ENCODE peak calls at places on chromosomes 1 and 21, in four cellular contexts. One of them, this sample, is unnamed.

GRCh38 chr1:70963374-70963773 is 84.2 kb downstream of the PTGER3 start:
- DNase-seq in hepatocyte: no peak
- DNase-seq in coronary artery: no peak
- DNase-seq in heart left ventricle: peak
- DNase-seq in this sample: no peak

GRCh38 chr1:221150996-221151395 is 271.8 kb downstream of the HLX start:
- DNase-seq in heart left ventricle: no peak
- DNase-seq in hepatocyte: no peak
- DNase-seq in coronary artery: no peak
- DNase-seq in this sample: no peak

GRCh38 chr1:222097646-222098045 is 355.8 kb upstream of the DUSP10 start:
- DNase-seq in coronary artery: no peak
- DNase-seq in heart left ventricle: no peak
- DNase-seq in hepatocyte: peak
- DNase-seq in this sample: no peak

GRCh38 chr21:44886113-44887075 is 12.9 kb upstream of the PTTG1IP start:
- DNase-seq in hepatocyte: no peak
- DNase-seq in heart left ventricle: no peak
- DNase-seq in coronary artery: no peak
- DNase-seq in this sample: no peak

GRCh38 chr1:65401612-65402011 is 18.9 kb upstream of the LEPR start:
- DNase-seq in coronary artery: no peak
- DNase-seq in heart left ventricle: no peak
- DNase-seq in hepatocyte: no peak
- DNase-seq in this sample: no peak

GRCh38 chr1:204670152-204670927 is 15.2 kb downstream of the LRRN2 start:
- DNase-seq in heart left ventricle: no peak
- DNase-seq in hepatocyte: peak
- DNase-seq in coronary artery: no peak
- DNase-seq in this sample: no peak

GRCh38 chr1:98427664-98428063 is 233.9 kb upstream of the SNX7 start:
- DNase-seq in heart left ventricle: no peak
- DNase-seq in hepatocyte: no peak
- DNase-seq in coronary artery: no peak
- DNase-seq in this sample: no peak

GRCh38 chr1:154861607-154862094 is 8.4 kb downstream of the KCNN3 start:
- DNase-seq in heart left ventricle: peak
- DNase-seq in coronary artery: no peak
- DNase-seq in hepatocyte: no peak
- DNase-seq in this sample: no peak

GRCh38 chr1:77803371-77803770 is 23.9 kb downstream of the MIGA1 start:
- DNase-seq in coronary artery: no peak
- DNase-seq in hepatocyte: no peak
- DNase-seq in heart left ventricle: no peak
- DNase-seq in this sample: no peak

GRCh38 chr1:175420491-175420827 is 227.9 kb upstream of the KIAA0040 start:
- DNase-seq in heart left ventricle: no peak
- DNase-seq in hepatocyte: no peak
- DNase-seq in coronary artery: no peak
- DNase-seq in this sample: no peak

GRCh38 chr21:41886331-41886730 is 7.2 kb upstream of the PRDM15 start:
- DNase-seq in heart left ventricle: no peak
- DNase-seq in hepatocyte: no peak
- DNase-seq in coronary artery: no peak
- DNase-seq in this sample: no peak

GRCh38 chr1:8116892-8117262 is 90.8 kb upstream of the ERRFI1 start:
- DNase-seq in coronary artery: peak
- DNase-seq in heart left ventricle: peak
- DNase-seq in hepatocyte: peak
- DNase-seq in this sample: peak

GRCh38 chr1:11804666-11805453 is 904 bp downstream of the MTHFR start:
- DNase-seq in hepatocyte: peak
- DNase-seq in coronary artery: no peak
- DNase-seq in heart left ventricle: peak
- DNase-seq in this sample: peak

GRCh38 chr1:229138066-229138465 is 132.8 kb upstream of the RAB4A start:
- DNase-seq in hepatocyte: no peak
- DNase-seq in coronary artery: no peak
- DNase-seq in heart left ventricle: no peak
- DNase-seq in this sample: no peak

GRCh38 chr1:209432443-209432825 is 151.1 kb upstream of the CAMK1G start:
- DNase-seq in hepatocyte: no peak
- DNase-seq in coronary artery: no peak
- DNase-seq in heart left ventricle: no peak
- DNase-seq in this sample: no peak

GRCh38 chr1:156803086-156803851 is 13.4 kb downstream of the SH2D2A start:
- DNase-seq in coronary artery: no peak
- DNase-seq in heart left ventricle: peak
- DNase-seq in hepatocyte: no peak
- DNase-seq in this sample: no peak

GRCh38 chr21:41651396-41651795 is 115.5 kb downstream of the RIPK4 start:
- DNase-seq in hepatocyte: no peak
- DNase-seq in coronary artery: no peak
- DNase-seq in heart left ventricle: no peak
- DNase-seq in this sample: no peak

GRCh38 chr1:153928776-153929432 is 6.1 kb upstream of the GATAD2B start:
- DNase-seq in heart left ventricle: no peak
- DNase-seq in coronary artery: no peak
- DNase-seq in hepatocyte: peak
- DNase-seq in this sample: no peak

GRCh38 chr1:51328279-51328678 is 2.1 kb downstream of the TTC39A start:
- DNase-seq in hepatocyte: no peak
- DNase-seq in heart left ventricle: no peak
- DNase-seq in coronary artery: no peak
- DNase-seq in this sample: no peak

GRCh38 chr1:10744654-10745238 is 51.7 kb downstream of the CASZ1 start:
- DNase-seq in hepatocyte: no peak
- DNase-seq in coronary artery: no peak
- DNase-seq in heart left ventricle: peak
- DNase-seq in this sample: no peak

GRCh38 chr1:94125551-94126514 is 4.9 kb upstream of the ABCA4 start:
- DNase-seq in coronary artery: no peak
- DNase-seq in hepatocyte: peak
- DNase-seq in heart left ventricle: no peak
- DNase-seq in this sample: no peak

GRCh38 chr1:12616709-12617373 is 1.2 kb downstream of the DHRS3 start:
- DNase-seq in heart left ventricle: peak
- DNase-seq in hepatocyte: peak
- DNase-seq in coronary artery: no peak
- DNase-seq in this sample: no peak

GRCh38 chr1:6128276-6129081 is 51.6 kb downstream of the CHD5 start:
- DNase-seq in coronary artery: no peak
- DNase-seq in hepatocyte: no peak
- DNase-seq in heart left ventricle: peak
- DNase-seq in this sample: no peak

GRCh38 chr1:163870666-163871065 is 548.9 kb downstream of the NUF2 start:
- DNase-seq in heart left ventricle: no peak
- DNase-seq in hepatocyte: no peak
- DNase-seq in coronary artery: no peak
- DNase-seq in this sample: no peak

GRCh38 chr1:223765719-223766340 is 53.5 kb downstream of the CAPN2 start:
- DNase-seq in hepatocyte: no peak
- DNase-seq in coronary artery: peak
- DNase-seq in heart left ventricle: no peak
- DNase-seq in this sample: no peak

GRCh38 chr1:152621993-152622392 is 910 bp downstream of the LCE3A start:
- DNase-seq in coronary artery: no peak
- DNase-seq in heart left ventricle: no peak
- DNase-seq in hepatocyte: no peak
- DNase-seq in this sample: no peak

GRCh38 chr1:24641646-24642151 is 1.4 kb upstream of the SRRM1 start:
- DNase-seq in hepatocyte: peak
- DNase-seq in coronary artery: no peak
- DNase-seq in heart left ventricle: peak
- DNase-seq in this sample: peak

GRCh38 chr1:162629077-162629637 is 3.1 kb upstream of the DDR2 start:
- DNase-seq in coronary artery: no peak
- DNase-seq in hepatocyte: no peak
- DNase-seq in heart left ventricle: no peak
- DNase-seq in this sample: no peak

GRCh38 chr1:232377494-232377770 is 252.5 kb downstream of the SIPA1L2 start:
- DNase-seq in hepatocyte: peak
- DNase-seq in heart left ventricle: peak
- DNase-seq in coronary artery: no peak
- DNase-seq in this sample: peak

GRCh38 chr1:33383974-33384767 is 46.7 kb downstream of the PHC2 start:
- DNase-seq in hepatocyte: no peak
- DNase-seq in heart left ventricle: no peak
- DNase-seq in coronary artery: no peak
- DNase-seq in this sample: peak

GRCh38 chr1:203661572-203661971 is 34.9 kb downstream of the ATP2B4 start:
- DNase-seq in coronary artery: no peak
- DNase-seq in heart left ventricle: peak
- DNase-seq in hepatocyte: no peak
- DNase-seq in this sample: peak

GRCh38 chr1:24862775-24863483 is 67.1 kb downstream of the RUNX3 start:
- DNase-seq in coronary artery: no peak
- DNase-seq in heart left ventricle: no peak
- DNase-seq in hepatocyte: no peak
- DNase-seq in this sample: no peak

GRCh38 chr1:214330715-214331114 is 49.8 kb downstream of the SMYD2 start:
- DNase-seq in heart left ventricle: no peak
- DNase-seq in hepatocyte: no peak
- DNase-seq in coronary artery: no peak
- DNase-seq in this sample: no peak

GRCh38 chr1:214329456-214330220 is 48.7 kb downstream of the SMYD2 start:
- DNase-seq in hepatocyte: no peak
- DNase-seq in coronary artery: no peak
- DNase-seq in heart left ventricle: no peak
- DNase-seq in this sample: no peak

GRCh38 chr1:214331180-214331579 is 50.2 kb downstream of the SMYD2 start:
- DNase-seq in coronary artery: no peak
- DNase-seq in heart left ventricle: peak
- DNase-seq in hepatocyte: no peak
- DNase-seq in this sample: peak

GRCh38 chr1:214328770-214329455 is 48.0 kb downstream of the SMYD2 start:
- DNase-seq in heart left ventricle: peak
- DNase-seq in coronary artery: no peak
- DNase-seq in hepatocyte: peak
- DNase-seq in this sample: peak

DNA sequence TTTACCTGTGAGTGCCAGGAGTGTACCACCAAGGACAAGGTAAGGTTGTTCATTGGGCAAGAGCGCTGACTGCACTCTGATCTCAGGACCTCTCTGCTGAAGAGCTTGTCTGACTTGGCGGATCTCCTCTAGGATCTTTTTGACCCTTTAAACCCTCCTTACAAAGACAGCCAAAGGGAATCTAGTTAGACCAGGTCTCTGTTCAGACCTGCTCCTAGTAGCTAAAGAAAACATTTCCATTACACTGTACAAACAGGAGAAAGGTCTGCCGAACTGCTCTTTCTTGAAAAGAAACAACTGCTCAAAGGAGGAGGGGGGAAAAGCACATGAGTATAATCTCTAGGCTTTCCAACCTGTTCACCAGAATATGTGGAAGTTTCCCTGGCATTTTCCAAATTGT is 49.3 kb downstream of the SMYD2 start:
- DNase-seq in hepatocyte: no peak
- DNase-seq in heart left ventricle: no peak
- DNase-seq in coronary artery: no peak
- DNase-seq in this sample: no peak
- H3K27ac ChIP-seq in hepatocyte: no peak
- H3K27ac ChIP-seq in heart left ventricle: peak
- H3K27ac ChIP-seq in coronary artery: no peak
- H3K27ac ChIP-seq in this sample: no peak

GRCh38 chr1:150548632-150549495 is at the start of gene ADAMTSL4:
- DNase-seq in coronary artery: peak
- DNase-seq in heart left ventricle: peak
- DNase-seq in hepatocyte: peak
- DNase-seq in this sample: peak

GRCh38 chr1:150551784-150552691 is 2.8 kb downstream of the ADAMTSL4 start:
- DNase-seq in hepatocyte: peak
- DNase-seq in heart left ventricle: peak
- DNase-seq in coronary artery: peak
- DNase-seq in this sample: peak

GRCh38 chr1:150551049-150551783 is 2.0 kb downstream of the ADAMTSL4 start:
- DNase-seq in heart left ventricle: peak
- DNase-seq in coronary artery: peak
- DNase-seq in hepatocyte: no peak
- DNase-seq in this sample: no peak

GRCh38 chr1:150549496-150550221 is 451 bp downstream of the ADAMTSL4 start:
- DNase-seq in coronary artery: peak
- DNase-seq in hepatocyte: peak
- DNase-seq in heart left ventricle: no peak
- DNase-seq in this sample: peak

GRCh38 chr1:150550222-150551048 is 1.2 kb downstream of the ADAMTSL4 start:
- DNase-seq in coronary artery: peak
- DNase-seq in hepatocyte: peak
- DNase-seq in heart left ventricle: no peak
- DNase-seq in this sample: no peak
- H3K4me3 ChIP-seq in coronary artery: peak
- H3K4me3 ChIP-seq in hepatocyte: no peak
- H3K4me3 ChIP-seq in heart left ventricle: peak
- H3K4me3 ChIP-seq in this sample: peak

DNA sequence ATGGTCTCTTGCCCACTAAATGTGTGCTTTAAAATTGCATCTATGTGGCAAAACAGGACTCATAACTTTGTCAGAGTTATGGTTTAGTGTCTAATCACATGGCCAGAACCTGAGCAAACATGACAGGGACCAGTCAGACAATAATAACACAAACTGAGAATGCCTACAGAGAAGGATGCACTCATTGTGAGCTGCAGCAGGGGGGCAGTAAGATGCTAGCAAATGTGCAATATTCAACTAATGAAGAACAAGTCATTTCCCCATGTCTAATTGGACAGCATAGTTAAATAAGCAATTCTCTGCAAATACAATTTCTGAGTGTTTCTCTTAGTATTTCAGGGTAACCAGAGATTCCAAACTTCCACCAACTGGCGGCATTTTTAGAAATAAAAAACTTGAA is 30.8 kb downstream of the SPAG17 start:
- DNase-seq in coronary artery: no peak
- DNase-seq in hepatocyte: peak
- DNase-seq in heart left ventricle: no peak
- DNase-seq in this sample: no peak
- TF ChIP-seq CTCF in coronary artery: no peak
- TF ChIP-seq CTCF in hepatocyte: peak
- TF ChIP-seq CTCF in heart left ventricle: peak
- TF ChIP-seq CTCF in this sample: no peak

DNA sequence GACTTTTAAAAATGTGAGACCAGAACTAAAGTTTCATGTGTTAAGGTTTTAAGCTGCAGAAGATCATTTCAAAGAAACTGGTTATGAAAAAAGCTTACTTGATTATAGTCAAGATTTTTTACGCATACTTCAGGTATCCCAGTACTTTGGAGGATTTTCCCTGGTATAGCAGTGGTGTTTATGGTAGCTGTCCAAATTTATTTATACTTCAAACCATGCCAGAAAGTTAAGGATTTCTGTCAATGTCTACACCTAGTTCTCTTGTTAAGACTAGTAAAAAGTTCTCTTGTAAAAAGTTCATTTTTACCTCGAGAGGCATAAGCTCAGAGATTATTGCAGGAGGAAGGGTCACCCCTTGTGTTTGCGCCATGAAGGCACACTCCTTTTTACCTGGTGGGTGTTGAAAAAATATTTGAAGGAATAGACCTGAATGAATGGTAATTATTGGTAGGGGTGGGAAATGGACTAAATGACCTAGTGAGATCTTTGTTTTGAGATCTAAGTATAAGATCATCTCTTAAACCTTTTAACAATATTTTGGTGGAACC is 2.8 kb downstream of the DYRK1A start:
- DNase-seq in coronary artery: no peak
- DNase-seq in heart left ventricle: no peak
- DNase-seq in hepatocyte: no peak
- DNase-seq in this sample: no peak
- H3K27ac ChIP-seq in coronary artery: peak
- H3K27ac ChIP-seq in heart left ventricle: peak
- H3K27ac ChIP-seq in hepatocyte: peak
- H3K27ac ChIP-seq in this sample: peak